ENCODE peak calls at places on chromosomes 13 and 19, in nine cellular contexts. C, M, V, J, N, R, X, F and Y are unnamed samples.

GRCh38 chr13:111886217-111886945 is 180.6 kb upstream of the SOX1 start:
- DNase-seq in C (no peak), M (no peak), V (peak), J (no peak), N (no peak), R (no peak), X (no peak), F (no peak), Y (no peak)

GRCh38 chr13:100521912-100522490 is 66.6 kb downstream of the GGACT start:
- DNase-seq in C (no peak), M (no peak), V (no peak), J (no peak), N (no peak), R (no peak), X (no peak), F (peak), Y (no peak)

GRCh38 chr19:17075035-17075859 is at the start of the genes HAUS8 and MYO9B:
- DNase-seq in C (peak), M (peak), V (peak), J (peak), N (peak), R (peak), X (peak), F (peak), Y (peak)

GRCh38 chr19:42563352-42564210 is 31.1 kb downstream of the CEACAM8 start:
- DNase-seq in C (no peak), M (peak), V (peak), J (peak), N (no peak), R (peak), X (no peak), F (peak), Y (peak)

GRCh38 chr13:99656843-99657506 is 155.7 kb downstream of the TM9SF2 start:
- DNase-seq in C (no peak), M (no peak), V (no peak), J (no peak), N (no peak), R (no peak), X (no peak), F (peak), Y (no peak)

GRCh38 chr19:17936379-17936778 is 3.6 kb downstream of the CCDC124 start:
- DNase-seq in C (no peak), M (no peak), V (no peak), J (no peak), N (no peak), R (no peak), X (no peak), F (no peak), Y (no peak)

GRCh38 chr13:25687622-25688225 is 315.9 kb downstream of the ATP8A2 start:
- DNase-seq in C (no peak), M (peak), V (peak), J (no peak), N (no peak), R (no peak), X (no peak), F (peak), Y (no peak)

GRCh38 chr13:108377646-108378206 is 108.2 kb downstream of the TNFSF13B start:
- DNase-seq in C (no peak), M (no peak), V (no peak), J (no peak), N (no peak), R (no peak), X (no peak), F (no peak), Y (no peak)

GRCh38 chr13:49302817-49303216 is 55.1 kb downstream of the CDADC1 start:
- DNase-seq in C (no peak), M (no peak), V (no peak), J (no peak), N (no peak), R (no peak), X (no peak), F (no peak), Y (no peak)

GRCh38 chr13:50936681-50937080 is 27.1 kb downstream of the RNASEH2B start:
- DNase-seq in C (no peak), M (no peak), V (no peak), J (peak), N (no peak), R (no peak), X (no peak), F (no peak), Y (no peak)